ENCODE peak calls at places on chromosome 16, in four cellular contexts. U, H, J and A are unnamed samples.
A peak's percentile ranks its signal among the peaks of the same experiment; 100 is the strongest.

GRCh38 chr16:48971571-48972071 is 310.0 kb downstream of the CBLN1 start:
- ATAC-seq in U (peak; percentile 87), H (no peak), J (peak; percentile 55), A (no peak)

GRCh38 chr16:17724242-17724898 is 253.6 kb upstream of the XYLT1 start:
- ATAC-seq in U (no peak), H (no peak), J (no peak), A (no peak)

GRCh38 chr16:2212362-2213324 is 2.0 kb upstream of the BRICD5 start:
- ATAC-seq in U (no peak), H (peak; percentile 59), J (no peak), A (no peak)

GRCh38 chr16:88883946-88884345 is 17.5 kb upstream of the PABPN1L start:
- ATAC-seq in U (no peak), H (no peak), J (no peak), A (no peak)

GRCh38 chr16:425740-426114 is 278 bp downstream of the RAB11FIP3 start:
- ATAC-seq in U (peak; percentile 55), H (no peak), J (peak; percentile 43), A (peak; percentile 49)

GRCh38 chr16:23518435-23518891 is 8.2 kb upstream of the GGA2 start:
- ATAC-seq in U (no peak), H (no peak), J (no peak), A (no peak)

GRCh38 chr16:29745853-29746345 is at the start of gene C16orf54:
- ATAC-seq in U (no peak), H (peak; percentile 93), J (peak; percentile 15), A (peak; percentile 74)

GRCh38 chr16:17395849-17396480 is 74.8 kb downstream of the XYLT1 start:
- ATAC-seq in U (no peak), H (no peak), J (no peak), A (peak; percentile 54)

GRCh38 chr16:23252310-23252709 is 49.8 kb upstream of the SCNN1B start:
- ATAC-seq in U (no peak), H (no peak), J (no peak), A (no peak)

DNA sequence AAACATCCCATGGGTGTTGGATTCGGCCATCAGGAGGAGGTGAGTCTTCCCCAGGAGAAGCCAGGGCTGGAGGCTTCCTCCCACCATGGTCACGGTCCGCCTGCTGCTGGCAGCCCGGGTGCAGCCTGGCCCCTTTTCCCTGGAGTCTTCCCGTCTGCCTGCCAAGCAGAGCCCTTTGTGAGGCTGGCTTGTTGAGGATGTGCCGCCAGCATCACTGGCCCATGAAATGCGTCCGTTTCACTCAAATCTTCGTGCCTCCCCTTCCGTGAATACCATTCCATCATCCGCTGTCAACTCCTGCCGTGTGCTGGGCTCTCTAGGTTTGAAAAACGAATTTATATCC is 9.6 kb downstream of the VPS4A start:
- ATAC-seq in U (no peak), H (no peak), J (no peak), A (no peak)
- TF ChIP-seq POLR2AphosphoS5 in U (no peak), H (no peak), J (no peak), A (no peak)

GRCh38 chr16:68491576-68491950 is 43.3 kb upstream of the SMPD3 start:
- ATAC-seq in U (no peak), H (no peak), J (no peak), A (no peak)
- TF ChIP-seq POLR2AphosphoS5 in U (no peak), H (no peak), J (no peak), A (no peak)

DNA sequence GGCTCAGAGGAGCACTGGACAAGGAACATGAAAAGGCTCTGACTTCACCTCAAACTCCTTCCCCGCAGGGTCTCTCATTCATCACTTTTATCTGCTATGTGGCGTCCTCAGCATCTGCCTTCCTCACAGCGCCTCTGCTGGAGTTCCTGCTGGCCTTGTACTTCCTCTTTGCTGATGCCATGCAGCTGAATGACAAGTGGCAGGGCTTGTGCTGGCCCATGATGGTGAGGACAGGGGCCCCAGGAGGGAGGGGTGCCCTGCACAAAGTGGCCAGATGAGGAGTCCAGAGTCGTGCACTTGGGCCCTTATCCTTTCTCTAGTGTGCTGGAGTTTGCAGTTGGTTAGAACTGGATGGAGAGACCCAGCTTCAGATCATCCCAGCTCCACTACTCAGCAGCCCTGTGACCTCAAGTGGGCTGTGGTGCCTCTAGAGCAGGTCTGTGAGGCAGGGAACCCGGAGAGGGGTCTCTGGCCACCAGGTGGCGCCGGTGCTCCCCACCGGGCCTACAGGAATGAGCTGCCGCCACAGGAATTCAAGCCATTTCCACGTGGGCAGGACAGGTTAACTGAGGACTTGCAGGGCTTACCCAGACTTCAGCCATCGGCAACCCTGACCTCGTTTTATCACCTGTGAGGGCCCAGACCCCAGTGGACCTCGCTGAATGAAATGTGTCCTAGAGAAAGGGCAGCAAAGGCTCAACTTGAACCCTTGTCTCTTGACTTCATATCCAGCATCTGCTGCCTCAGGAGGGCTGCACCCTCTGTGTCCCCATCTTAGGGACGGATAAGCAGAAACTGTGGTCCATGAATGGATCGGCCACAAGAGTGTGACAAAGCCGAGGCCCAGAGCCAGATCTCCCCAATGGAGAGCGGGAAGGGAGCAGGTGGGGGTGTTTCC is 4.0 kb downstream of the CMTM3 start:
- ATAC-seq in U (peak; percentile 76), H (peak; percentile 82), J (peak; percentile 60), A (peak; percentile 69)
- TF ChIP-seq POLR2AphosphoS5 in U (no peak), H (peak; percentile 18), J (no peak), A (peak; percentile 24)

GRCh38 chr16:66240996-66241395 is 125.5 kb upstream of the CDH5 start:
- ATAC-seq in U (no peak), H (no peak), J (no peak), A (no peak)
- TF ChIP-seq POLR2AphosphoS5 in U (no peak), H (no peak), J (no peak), A (no peak)

DNA sequence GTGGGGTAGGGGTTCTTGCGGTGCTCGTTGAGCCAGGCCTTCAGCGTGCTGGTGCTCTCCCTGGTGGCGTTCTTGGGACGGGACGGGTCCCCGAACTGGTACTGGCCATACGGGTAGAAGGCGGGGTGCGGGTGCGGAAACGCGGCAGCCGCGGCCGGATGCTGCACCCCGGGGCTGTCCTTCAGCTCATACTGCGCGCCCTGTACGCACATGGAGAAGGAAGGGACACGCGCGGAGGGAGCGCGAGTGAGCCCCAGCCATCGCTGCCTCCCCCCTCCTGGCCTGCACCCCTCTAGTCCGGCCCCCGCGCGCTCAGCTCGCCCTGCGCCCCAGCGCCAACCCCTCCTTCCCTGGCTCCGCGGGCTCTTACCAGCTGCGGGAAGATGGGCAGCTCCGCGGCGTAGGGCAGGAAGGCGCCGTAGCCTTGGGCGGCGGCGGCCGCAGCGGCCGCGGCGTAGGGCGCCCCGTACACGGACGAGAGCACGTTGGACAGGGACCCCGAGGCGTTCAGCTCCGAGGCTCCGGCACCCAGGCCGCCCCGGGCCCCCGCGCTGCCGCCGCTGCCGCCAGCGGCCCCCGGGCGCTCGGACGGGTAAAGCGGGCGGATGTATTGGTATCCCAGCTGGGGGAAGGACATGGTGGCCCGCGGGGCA is 1.0 kb downstream of the IRX3 start:
- ATAC-seq in U (no peak), H (no peak), J (no peak), A (no peak)
- TF ChIP-seq POLR2AphosphoS5 in U (no peak), H (no peak), J (no peak), A (no peak)

GRCh38 chr16:4290236-4290830 is 17.5 kb upstream of the TFAP4 start:
- ATAC-seq in U (peak; percentile 57), H (peak; percentile 78), J (no peak), A (no peak)
- TF ChIP-seq POLR2AphosphoS5 in U (no peak), H (peak; percentile 66), J (no peak), A (no peak)

DNA sequence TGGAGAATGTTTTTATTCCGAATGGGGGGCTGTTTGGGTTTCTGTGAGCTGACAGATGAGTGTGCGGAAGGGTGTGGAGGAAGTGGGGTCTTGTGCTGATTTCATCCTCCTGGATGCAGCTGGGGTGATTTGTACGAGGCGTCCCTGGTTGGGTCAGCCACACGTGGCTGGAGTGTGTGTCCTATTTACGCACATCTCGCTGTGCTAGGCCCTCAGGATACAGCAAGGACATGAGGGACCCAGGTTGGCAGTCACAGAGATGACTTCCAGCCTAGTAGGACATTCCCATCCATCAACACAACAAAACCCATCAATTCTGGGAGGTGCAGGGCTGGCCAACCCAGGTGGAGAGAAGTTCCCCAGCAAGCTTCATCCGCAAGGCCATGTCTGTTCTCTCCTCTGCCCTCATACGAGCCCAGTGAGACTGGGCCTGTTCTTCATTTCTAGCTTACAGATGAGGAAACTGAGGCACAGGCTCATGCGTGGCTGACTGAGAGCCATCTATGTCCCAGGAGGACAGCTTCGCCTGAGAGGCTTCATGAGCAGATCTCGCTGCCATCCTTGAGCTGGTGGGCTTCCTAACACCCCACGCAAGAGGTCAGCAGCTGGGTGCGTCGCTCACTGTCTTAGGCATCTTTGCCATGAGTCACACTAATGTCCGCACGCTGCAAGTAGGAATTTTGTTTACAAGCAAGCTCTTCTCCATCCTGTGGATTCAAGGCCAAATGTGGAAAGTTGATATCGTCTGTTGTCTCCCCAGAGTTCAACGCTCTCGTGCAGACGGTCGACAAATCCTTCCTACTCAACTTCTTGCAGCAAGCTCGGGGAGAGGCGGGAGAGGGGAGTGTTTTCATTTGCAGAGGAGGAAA is 24.4 kb downstream of the IRF8 start:
- ATAC-seq in U (no peak), H (no peak), J (no peak), A (no peak)
- TF ChIP-seq POLR2AphosphoS5 in U (no peak), H (no peak), J (no peak), A (no peak)

GRCh38 chr16:85716016-85716679 is 27.4 kb upstream of the GINS2 start:
- ATAC-seq in U (no peak), H (no peak), J (peak; percentile 4), A (no peak)

GRCh38 chr16:85718153-85718477 is 29.4 kb upstream of the GINS2 start:
- ATAC-seq in U (peak; percentile 4), H (no peak), J (no peak), A (no peak)

GRCh38 chr16:85716680-85717038 is 27.9 kb upstream of the GINS2 start:
- ATAC-seq in U (no peak), H (no peak), J (no peak), A (no peak)

GRCh38 chr16:85718682-85719081 is 29.9 kb upstream of the GINS2 start:
- ATAC-seq in U (peak; percentile 33), H (no peak), J (peak; percentile 55), A (no peak)

DNA sequence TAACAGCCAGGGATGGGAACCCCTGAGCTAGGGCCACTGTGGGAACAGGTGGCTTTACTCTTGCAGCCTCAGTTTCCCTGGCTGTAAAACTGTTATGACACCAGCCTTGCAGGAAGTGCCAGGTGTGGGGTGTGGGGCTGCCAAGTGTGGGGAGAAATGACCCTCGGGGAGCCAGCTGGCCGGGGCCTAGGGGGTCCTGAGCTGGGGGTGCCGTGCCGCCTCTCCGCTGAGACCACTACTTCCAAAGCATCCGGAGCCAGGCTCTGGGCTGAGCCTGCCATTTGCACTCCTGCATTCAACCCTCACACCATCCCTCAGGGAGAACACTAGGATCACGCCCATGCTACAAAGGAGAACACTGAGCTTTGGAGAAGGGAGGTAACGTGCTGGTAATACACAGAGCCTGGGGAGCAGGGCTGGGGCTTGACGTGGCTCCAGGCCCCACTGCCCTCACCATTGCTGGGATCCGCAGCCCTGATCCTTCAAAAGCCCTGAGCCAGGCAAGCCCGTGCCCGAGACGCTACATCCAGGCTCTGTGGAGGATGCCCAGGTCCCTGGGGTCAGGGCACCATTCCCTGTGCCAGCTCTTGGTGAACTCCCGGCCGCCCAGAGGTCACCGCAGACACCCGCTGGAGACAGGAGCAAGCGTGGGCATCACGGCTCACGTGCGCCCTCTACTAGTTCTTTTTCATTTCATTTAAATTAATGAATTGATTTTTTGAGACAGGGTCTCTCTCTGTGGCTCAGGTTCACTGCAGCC is 28.8 kb upstream of the GINS2 start:
- ATAC-seq in U (peak; percentile 69), H (peak; percentile 27), J (peak; percentile 62), A (peak; percentile 61)
- TF ChIP-seq POLR2AphosphoS5 in U (no peak), H (no peak), J (no peak), A (no peak)

GRCh38 chr16:55465077-55465896 is 13.7 kb upstream of the MMP2 start:
- ATAC-seq in U (peak; percentile 95), H (peak; percentile 92), J (peak; percentile 89), A (peak; percentile 90)
- TF ChIP-seq POLR2AphosphoS5 in U (no peak), H (no peak), J (no peak), A (peak; percentile 22)